ENCODE peak calls at places on chromosomes 16 and 17, in ten cellular contexts. J, X, F, A, R, O, Y, K, C and V are unnamed samples.

GRCh38 chr16:74872302-74872701 is 97.7 kb upstream of the FA2H start:
- DNase-seq in J (no peak), X (no peak), F (no peak), A (no peak), R (no peak), O (no peak), Y (no peak), K (no peak), C (no peak), V (no peak)

GRCh38 chr17:66915204-66915611 is 49.3 kb upstream of the CACNG4 start:
- DNase-seq in J (peak; percentile 23), X (peak; percentile 59), F (no peak), A (no peak), R (no peak), O (no peak), Y (no peak), K (no peak), C (no peak), V (no peak)

GRCh38 chr17:39151680-39152058 is 232 bp upstream of the PLXDC1 start:
- DNase-seq in J (no peak), X (no peak), F (no peak), A (no peak), R (no peak), O (no peak), Y (peak; percentile 67), K (no peak), C (no peak), V (no peak)

GRCh38 chr17:71870546-71870862 is 250.3 kb upstream of the SOX9 start:
- DNase-seq in J (no peak), X (no peak), F (no peak), A (no peak), R (no peak), O (no peak), Y (no peak), K (no peak), C (no peak), V (no peak)

GRCh38 chr17:8122923-8123694 is 797 bp downstream of the HES7 start:
- DNase-seq in J (peak; percentile 30), X (no peak), F (peak; percentile 28), A (peak; percentile 31), R (peak; percentile 19), O (no peak), Y (no peak), K (no peak), C (no peak), V (no peak)

GRCh38 chr16:75074920-75075687 is 41.5 kb downstream of the LDHD start:
- DNase-seq in J (no peak), X (no peak), F (no peak), A (no peak), R (peak; percentile 56), O (no peak), Y (no peak), K (no peak), C (no peak), V (no peak)

GRCh38 chr17:65268832-65269231 is 131.7 kb downstream of the RGS9 start:
- DNase-seq in J (no peak), X (no peak), F (no peak), A (peak; percentile 54), R (peak; percentile 27), O (no peak), Y (no peak), K (no peak), C (peak; percentile 25), V (no peak)

GRCh38 chr17:1724869-1725641 is 551 bp downstream of the WDR81 start:
- DNase-seq in J (no peak), X (no peak), F (peak; percentile 33), A (no peak), R (no peak), O (no peak), Y (no peak), K (no peak), C (no peak), V (no peak)

GRCh38 chr16:35776-36305 is 17.6 kb downstream of the POLR3K start:
- DNase-seq in J (no peak), X (no peak), F (no peak), A (no peak), R (no peak), O (no peak), Y (no peak), K (no peak), C (no peak), V (no peak)

GRCh38 chr17:17723354-17724261 is 42.4 kb downstream of the RAI1 start:
- DNase-seq in J (peak; percentile 85), X (no peak), F (no peak), A (peak; percentile 72), R (peak; percentile 61), O (no peak), Y (no peak), K (peak; percentile 83), C (peak; percentile 68), V (no peak)

GRCh38 chr16:85471469-85472431 is 141.4 kb upstream of the GSE1 start:
- DNase-seq in J (peak; percentile 30), X (no peak), F (no peak), A (no peak), R (no peak), O (no peak), Y (peak; percentile 67), K (no peak), C (no peak), V (no peak)

GRCh38 chr17:70447588-70447987 is 278.3 kb downstream of the KCNJ2 start:
- DNase-seq in J (no peak), X (no peak), F (no peak), A (no peak), R (no peak), O (no peak), Y (no peak), K (no peak), C (no peak), V (no peak)

GRCh38 chr16:16045879-16046278 is 96.5 kb downstream of the ABCC1 start:
- DNase-seq in J (no peak), X (no peak), F (no peak), A (no peak), R (no peak), O (no peak), Y (no peak), K (no peak), C (no peak), V (no peak)

GRCh38 chr17:1110844-1111598 is 68.8 kb downstream of the ABR start:
- DNase-seq in J (peak; percentile 82), X (no peak), F (peak; percentile 72), A (peak; percentile 67), R (peak; percentile 92), O (peak; percentile 85), Y (peak; percentile 87), K (peak; percentile 92), C (peak; percentile 85), V (peak; percentile 82)

GRCh38 chr17:885971-886571 is 93.5 kb downstream of the NXN start:
- DNase-seq in J (no peak), X (no peak), F (peak; percentile 91), A (no peak), R (no peak), O (peak; percentile 78), Y (peak; percentile 97), K (no peak), C (no peak), V (no peak)

GRCh38 chr17:231191-231965 is 49.9 kb upstream of the DOC2B start:
- DNase-seq in J (no peak), X (peak; percentile 35), F (peak; percentile 12), A (no peak), R (no peak), O (no peak), Y (peak; percentile 42), K (no peak), C (no peak), V (no peak)

GRCh38 chr16:4626396-4626795 is 1.8 kb downstream of the MGRN1 start:
- DNase-seq in J (peak; percentile 3), X (no peak), F (no peak), A (no peak), R (no peak), O (no peak), Y (no peak), K (no peak), C (no peak), V (no peak)
- H3K4me3 ChIP-seq in J (peak overlapping the region; percentile 71), X (no peak overlapping the region), F (peak overlapping the region; percentile 98), A (peak overlapping the region; percentile 70), R (no peak overlapping the region), O (no peak overlapping the region), Y (no peak overlapping the region), K (peak overlapping the region; percentile 81), C (peak overlapping the region; percentile 74), V (peak overlapping the region; percentile 78)

GRCh38 chr17:11209906-11210305 is 31.1 kb upstream of the SHISA6 start:
- DNase-seq in J (no peak), X (no peak), F (no peak), A (no peak), R (no peak), O (no peak), Y (no peak), K (no peak), C (no peak), V (no peak)

GRCh38 chr17:11204991-11205390 is 36.0 kb upstream of the SHISA6 start:
- DNase-seq in J (no peak), X (no peak), F (no peak), A (no peak), R (no peak), O (no peak), Y (no peak), K (no peak), C (no peak), V (no peak)

DNA sequence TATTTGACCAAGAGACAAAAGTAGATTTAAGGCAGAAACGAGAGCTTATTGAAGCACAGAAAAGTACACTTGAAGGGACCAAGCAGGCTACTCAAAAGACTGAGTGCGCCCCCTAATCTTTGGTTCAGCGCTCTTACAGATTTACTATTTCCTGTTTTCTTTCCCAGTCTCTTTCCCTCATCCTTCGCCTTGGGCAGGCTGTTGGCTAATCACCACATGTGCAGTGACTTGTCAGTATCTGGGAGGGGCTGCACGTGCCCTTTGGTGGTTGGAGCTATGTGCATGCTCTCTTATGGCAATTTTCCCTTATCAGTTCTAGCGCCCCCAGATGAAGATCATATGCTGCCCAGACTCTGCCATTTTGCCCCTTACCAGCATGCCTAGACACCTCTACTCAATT is 35.4 kb upstream of the SHISA6 start:
- DNase-seq in J (no peak), X (no peak), F (no peak), A (no peak), R (no peak), O (no peak), Y (no peak), K (no peak), C (no peak), V (no peak)
- TF ChIP-seq CTCF in J (no peak), X (no peak), F (no peak), A (no peak), R (no peak), O (no peak), Y (no peak), K (no peak), C (no peak), V (no peak)

GRCh38 chr16:50665128-50665878 is 15.8 kb downstream of the SNX20 start:
- DNase-seq in J (peak; percentile 88), X (peak; percentile 79), F (peak; percentile 75), A (peak; percentile 60), R (peak; percentile 77), O (peak; percentile 84), Y (peak; percentile 86), K (peak; percentile 75), C (peak; percentile 53), V (peak; percentile 9)
- H3K4me3 ChIP-seq in J (no peak overlapping the region), X (peak overlapping the region; percentile 52), F (peak overlapping the region; percentile 39), A (peak overlapping the region; percentile 64), R (peak overlapping the region; percentile 72), O (peak overlapping the region; percentile 37), Y (peak overlapping the region; percentile 38), K (peak overlapping the region; percentile 50), C (peak overlapping the region; percentile 37), V (peak overlapping the region; percentile 41)

GRCh38 chr17:41654134-41654907 is 29.9 kb upstream of the KRT17 start:
- DNase-seq in J (peak; percentile 91), X (peak; percentile 88), F (no peak), A (no peak), R (no peak), O (no peak), Y (no peak), K (no peak), C (no peak), V (peak; percentile 83)
- TF ChIP-seq CTCF in J (no peak), X (no peak), F (no peak), A (no peak), R (no peak), O (no peak), Y (no peak), K (no peak), C (no peak), V (peak; percentile 15)